ENCODE peak calls at places on chromosome 21, in four cellular contexts. G is AG04449, T is HL-60, W is kidney epithelial cell. I is an unnamed sample.

GRCh38 chr21:42991992-42992740 is 17.8 kb downstream of the PKNOX1 start:
- DNase-seq in G (peak; percentile 62), T (peak; percentile 51), W (peak; percentile 77), I (peak; percentile 21)

GRCh38 chr21:44713130-44713529 is 1.8 kb upstream of the TSPEAR start:
- DNase-seq in G (no peak), T (no peak), W (no peak), I (no peak)

GRCh38 chr21:43195131-43196021 is 26.6 kb downstream of the CRYAA start:
- DNase-seq in G (no peak), T (no peak), W (no peak), I (no peak)

GRCh38 chr21:40386301-40386911 is 460.6 kb downstream of the DSCAM start:
- DNase-seq in G (no peak), T (no peak), W (no peak), I (peak; percentile 41)

GRCh38 chr21:38175321-38175720 is 81.5 kb upstream of the KCNJ15 start:
- DNase-seq in G (no peak), T (no peak), W (no peak), I (no peak)

GRCh38 chr21:45175326-45176085 is 101.1 kb downstream of the ADARB1 start:
- DNase-seq in G (no peak), T (no peak), W (no peak), I (no peak)

GRCh38 chr21:39384674-39385298 is 35.9 kb upstream of the HMGN1 start:
- DNase-seq in G (no peak), T (no peak), W (no peak), I (peak; percentile 32)

GRCh38 chr21:45256021-45256911 is 31.4 kb downstream of the POFUT2 start:
- DNase-seq in G (no peak), T (no peak), W (no peak), I (no peak)

GRCh38 chr21:43766734-43767497 is 9.2 kb downstream of the CSTB start:
- DNase-seq in G (no peak), T (no peak), W (no peak), I (no peak)

GRCh38 chr21:26776320-26777021 is 68.7 kb downstream of the ADAMTS1 start:
- DNase-seq in G (no peak), T (no peak), W (no peak), I (peak; percentile 20)

GRCh38 chr21:39444406-39445145 is 1.0 kb downstream of the LCA5L start:
- DNase-seq in G (no peak), T (no peak), W (no peak), I (peak; percentile 40)

GRCh38 chr21:20040768-20041167 is 957.4 kb upstream of the NCAM2 start:
- DNase-seq in G (no peak), T (no peak), W (no peak), I (no peak)

GRCh38 chr21:40797881-40798280 is 49.1 kb downstream of the DSCAM start:
- DNase-seq in G (peak; percentile 44), T (no peak), W (no peak), I (no peak)

GRCh38 chr21:26954591-26955214 is 12.2 kb downstream of the ADAMTS5 start:
- DNase-seq in G (no peak), T (no peak), W (no peak), I (no peak)

GRCh38 chr21:42357307-42357706 is 6.5 kb upstream of the TFF2 start:
- DNase-seq in G (no peak), T (no peak), W (no peak), I (peak; percentile 44)

GRCh38 chr21:15742052-15742451 is 12.3 kb downstream of the USP25 start:
- DNase-seq in G (no peak), T (peak; percentile 53), W (no peak), I (no peak)

GRCh38 chr21:15850645-15851044 is 120.9 kb downstream of the USP25 start:
- DNase-seq in G (no peak), T (no peak), W (no peak), I (peak; percentile 43)

GRCh38 chr21:45289655-45290515 is 2.2 kb upstream of the POFUT2 start:
- DNase-seq in G (no peak), T (no peak), W (no peak), I (no peak)

GRCh38 chr21:31351438-31351837 is 7.4 kb upstream of the TIAM1 start:
- DNase-seq in G (no peak), T (no peak), W (no peak), I (peak; percentile 81)

GRCh38 chr21:39137248-39138186 is 45.7 kb downstream of the PSMG1 start:
- DNase-seq in G (no peak), T (no peak), W (no peak), I (peak; percentile 51)

GRCh38 chr21:32411366-32412161 is 942 bp upstream of the EVA1C start:
- DNase-seq in G (no peak), T (no peak), W (no peak), I (peak; percentile 65)

GRCh38 chr21:31837613-31838390 is 35.0 kb upstream of the HUNK start:
- DNase-seq in G (no peak), T (peak; percentile 1), W (no peak), I (no peak)

GRCh38 chr21:42636535-42636914 is 16.9 kb upstream of the PDE9A start:
- DNase-seq in G (peak; percentile 10), T (peak; percentile 12), W (no peak), I (peak; percentile 82)

GRCh38 chr21:37915941-37916794 is at the start of gene KCNJ6:
- DNase-seq in G (no peak), T (no peak), W (no peak), I (peak; percentile 37)

GRCh38 chr21:31732891-31733520 is 1.1 kb upstream of the SCAF4 start:
- DNase-seq in G (no peak), T (no peak), W (no peak), I (no peak)

GRCh38 chr21:32578107-32578691 is 7.1 kb downstream of the TCP10L start:
- DNase-seq in G (no peak), T (no peak), W (no peak), I (peak; percentile 5)

GRCh38 chr21:27314096-27314495 is 347.2 kb upstream of the ADAMTS5 start:
- DNase-seq in G (no peak), T (no peak), W (no peak), I (no peak)

GRCh38 chr21:43020177-43020576 is 45.8 kb downstream of the PKNOX1 start:
- DNase-seq in G (no peak), T (no peak), W (no peak), I (no peak)

GRCh38 chr21:44913425-44914175 is 7.1 kb downstream of the ITGB2 start:
- DNase-seq in G (no peak), T (no peak), W (no peak), I (no peak)

GRCh38 chr21:43345746-43346409 is 81.1 kb downstream of the SIK1 start:
- DNase-seq in G (no peak), T (peak; percentile 86), W (no peak), I (peak; percentile 66)

GRCh38 chr21:32705139-32705538 is 22.7 kb downstream of the SYNJ1 start:
- DNase-seq in G (peak; percentile 37), T (no peak), W (no peak), I (no peak)

GRCh38 chr21:44835647-44835973 is 17.7 kb upstream of the SUMO3 start:
- DNase-seq in G (no peak), T (no peak), W (no peak), I (no peak)

GRCh38 chr21:44013380-44014088 is 1.4 kb downstream of the TRAPPC10 start:
- DNase-seq in G (no peak), T (peak; percentile 66), W (no peak), I (peak; percentile 35)

GRCh38 chr21:44370027-44370735 is 16.8 kb downstream of the TRPM2 start:
- DNase-seq in G (no peak), T (no peak), W (peak; percentile 50), I (peak; percentile 78)

GRCh38 chr21:31117046-31117916 is 79.0 kb upstream of the KRTAP19-8 start:
- DNase-seq in G (peak; percentile 61), T (no peak), W (peak; percentile 77), I (peak; percentile 73)

GRCh38 chr21:25297117-25297516 is 310.2 kb downstream of the MRPL39 start:
- DNase-seq in G (no peak), T (no peak), W (no peak), I (no peak)

GRCh38 chr21:25296239-25296638 is 311.0 kb downstream of the MRPL39 start:
- DNase-seq in G (no peak), T (no peak), W (no peak), I (no peak)

GRCh38 chr21:25300632-25301031 is 306.6 kb downstream of the MRPL39 start:
- DNase-seq in G (no peak), T (no peak), W (no peak), I (no peak)

DNA sequence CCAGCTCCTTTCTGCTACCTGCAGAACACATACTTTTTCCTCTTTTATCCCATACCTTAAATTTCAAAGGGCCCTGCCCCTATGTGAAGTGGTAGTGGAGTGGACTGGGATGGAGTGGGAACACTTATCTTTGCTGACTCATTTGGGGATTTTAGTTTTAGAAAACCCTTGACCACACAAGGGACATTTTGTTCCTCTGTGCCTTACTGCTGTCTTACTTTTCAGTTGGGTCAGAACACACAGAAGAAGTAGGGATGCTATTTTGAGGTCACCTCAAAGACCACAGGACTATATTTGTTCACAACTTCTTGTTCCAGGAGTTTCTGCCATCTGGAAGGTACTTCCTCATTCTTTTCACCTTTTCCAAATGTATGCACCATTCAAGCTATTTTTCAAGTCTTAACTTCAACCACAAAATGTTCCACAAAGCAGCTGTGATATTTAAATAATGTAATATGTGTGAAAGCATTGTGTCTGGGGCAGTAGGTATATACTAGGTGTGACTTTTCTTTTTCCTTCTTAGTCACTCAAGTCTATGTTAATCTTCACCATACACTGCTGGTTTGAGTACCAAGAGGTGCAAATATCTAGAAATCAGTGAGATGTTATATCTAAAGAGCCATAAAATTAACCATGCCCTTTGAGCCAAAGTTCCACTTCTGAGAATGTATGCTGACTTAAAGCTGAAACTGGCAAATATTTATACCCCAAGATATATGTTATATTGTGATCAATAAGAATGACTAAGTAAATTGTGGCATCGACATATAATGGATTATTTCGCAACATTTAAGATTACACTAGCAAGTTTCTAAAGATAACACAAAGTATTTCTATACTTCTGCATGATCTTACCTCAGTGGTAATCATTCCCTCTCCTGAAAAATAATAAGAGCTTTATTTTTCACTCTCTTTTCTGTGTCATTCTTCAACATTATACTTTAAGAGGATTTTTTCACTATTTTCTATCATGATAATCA is 308.5 kb downstream of the MRPL39 start:
- DNase-seq in G (no peak), T (peak; percentile 80), W (no peak), I (no peak)
- H3K4me3 ChIP-seq in G (no peak overlapping the region), T (no peak overlapping the region), W (no peak overlapping the region), I (no peak overlapping the region)

GRCh38 chr21:18245493-18245967 is 897 bp downstream of the CHODL start:
- DNase-seq in G (no peak), T (no peak), W (no peak), I (no peak)
- H3K4me3 ChIP-seq in G (no peak overlapping the region), T (no peak overlapping the region), W (peak overlapping the region; percentile 39), I (no peak overlapping the region)

GRCh38 chr21:36701912-36702621 is 3.2 kb downstream of the SIM2 start:
- DNase-seq in G (no peak), T (no peak), W (no peak), I (no peak)
- H3K4me3 ChIP-seq in G (no peak overlapping the region), T (no peak overlapping the region), W (peak overlapping the region; percentile 54), I (no peak overlapping the region)

GRCh38 chr21:22364163-22364562 is 1366.0 kb downstream of the NCAM2 start:
- DNase-seq in G (no peak), T (no peak), W (no peak), I (no peak)

GRCh38 chr21:22363504-22363903 is 1365.3 kb downstream of the NCAM2 start:
- DNase-seq in G (no peak), T (no peak), W (no peak), I (no peak)
- H3K4me3 ChIP-seq in G (no peak overlapping the region), T (no peak overlapping the region), W (no peak overlapping the region), I (no peak overlapping the region)

DNA sequence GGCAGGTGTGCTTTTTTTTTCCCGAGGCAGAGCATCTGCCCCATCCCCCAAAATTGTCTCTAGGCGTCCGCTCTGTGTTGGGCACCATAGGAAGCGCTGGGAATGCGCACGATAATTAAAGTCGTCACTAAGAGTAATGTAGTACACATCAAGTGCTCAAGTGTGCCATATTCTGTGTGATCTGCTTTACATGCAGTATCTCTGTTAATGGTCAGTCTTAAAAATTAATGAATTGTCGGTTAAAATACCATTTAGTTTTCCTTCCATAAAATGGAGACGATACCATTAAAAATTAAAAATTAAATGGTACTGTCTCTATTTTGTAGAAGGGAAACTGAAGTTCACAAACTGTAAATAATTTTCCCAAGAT is 544 bp upstream of the CCT8 start:
- DNase-seq in G (no peak), T (no peak), W (no peak), I (no peak)
- H3K4me3 ChIP-seq in G (peak overlapping the region; percentile 66), T (peak overlapping the region; percentile 91), W (peak overlapping the region; percentile 51), I (peak overlapping the region; percentile 75)

I was measured in mammary epithelial cell.